ENCODE peak calls at places on chromosomes 12 and 14, in five cellular contexts. One of them, this sample, is unnamed.

GRCh38 chr12:71415336-71416231 is 24.0 kb upstream of the LGR5 start:
- DNase-seq in transverse colon: peak
- DNase-seq in K562: peak
- DNase-seq in Panc1: peak
- DNase-seq in HepG2: peak
- DNase-seq in this sample: no peak

GRCh38 chr12:115351513-115352077 is 667.6 kb upstream of the TBX3 start:
- DNase-seq in K562: no peak
- DNase-seq in transverse colon: no peak
- DNase-seq in Panc1: no peak
- DNase-seq in HepG2: no peak
- DNase-seq in this sample: no peak

GRCh38 chr14:26190644-26191043 is 407.2 kb downstream of the NOVA1 start:
- DNase-seq in transverse colon: no peak
- DNase-seq in Panc1: no peak
- DNase-seq in K562: no peak
- DNase-seq in HepG2: no peak
- DNase-seq in this sample: no peak

GRCh38 chr12:95966287-95966870 is 23.2 kb downstream of the AMDHD1 start:
- DNase-seq in K562: no peak
- DNase-seq in Panc1: no peak
- DNase-seq in transverse colon: no peak
- DNase-seq in HepG2: peak
- DNase-seq in this sample: no peak

GRCh38 chr12:120399531-120399930 is 30.6 kb upstream of the MSI1 start:
- DNase-seq in transverse colon: no peak
- DNase-seq in Panc1: no peak
- DNase-seq in K562: no peak
- DNase-seq in HepG2: no peak
- DNase-seq in this sample: no peak

GRCh38 chr14:22978873-22979671 is 3.3 kb downstream of the AJUBA start:
- DNase-seq in Panc1: no peak
- DNase-seq in transverse colon: no peak
- DNase-seq in K562: no peak
- DNase-seq in HepG2: no peak
- DNase-seq in this sample: no peak

GRCh38 chr14:32491413-32492016 is 162.4 kb downstream of the AKAP6 start:
- DNase-seq in K562: no peak
- DNase-seq in transverse colon: no peak
- DNase-seq in Panc1: no peak
- DNase-seq in HepG2: no peak
- DNase-seq in this sample: no peak

GRCh38 chr12:39617887-39618286 is 1.7 kb downstream of the ABCD2 start:
- DNase-seq in K562: no peak
- DNase-seq in transverse colon: no peak
- DNase-seq in HepG2: no peak
- DNase-seq in Panc1: no peak
- DNase-seq in this sample: no peak

GRCh38 chr12:10982244-10982643 is 4.5 kb downstream of the TAS2R50 start:
- DNase-seq in transverse colon: no peak
- DNase-seq in K562: no peak
- DNase-seq in HepG2: no peak
- DNase-seq in Panc1: no peak
- DNase-seq in this sample: no peak

GRCh38 chr12:30925607-30926242 is 823 bp upstream of the TSPAN11 start:
- DNase-seq in Panc1: no peak
- DNase-seq in HepG2: no peak
- DNase-seq in transverse colon: no peak
- DNase-seq in K562: no peak
- DNase-seq in this sample: no peak

GRCh38 chr12:121214171-121214777 is 4.3 kb downstream of the P2RX4 start:
- DNase-seq in HepG2: no peak
- DNase-seq in Panc1: no peak
- DNase-seq in transverse colon: no peak
- DNase-seq in K562: peak
- DNase-seq in this sample: no peak

GRCh38 chr12:55659486-55660385 is 23.0 kb downstream of the OR10P1 start:
- DNase-seq in K562: no peak
- DNase-seq in HepG2: peak
- DNase-seq in Panc1: no peak
- DNase-seq in transverse colon: peak
- DNase-seq in this sample: no peak

GRCh38 chr12:122106891-122107660 is 28.5 kb downstream of the MLXIP start:
- DNase-seq in K562: no peak
- DNase-seq in transverse colon: peak
- DNase-seq in Panc1: no peak
- DNase-seq in HepG2: no peak
- DNase-seq in this sample: no peak

GRCh38 chr12:44459569-44459968 is 416.5 kb downstream of the NELL2 start:
- DNase-seq in Panc1: no peak
- DNase-seq in K562: no peak
- DNase-seq in transverse colon: no peak
- DNase-seq in HepG2: no peak
- DNase-seq in this sample: no peak

GRCh38 chr12:124448241-124448954 is 119.0 kb downstream of the NCOR2 start:
- DNase-seq in Panc1: no peak
- DNase-seq in HepG2: no peak
- DNase-seq in K562: no peak
- DNase-seq in transverse colon: no peak
- DNase-seq in this sample: no peak

GRCh38 chr12:68447807-68448138 is 115.6 kb upstream of the MDM1 start:
- DNase-seq in transverse colon: no peak
- DNase-seq in HepG2: no peak
- DNase-seq in Panc1: no peak
- DNase-seq in K562: no peak
- DNase-seq in this sample: no peak

GRCh38 chr12:26246483-26247164 is 51.3 kb downstream of the SSPN start:
- DNase-seq in Panc1: no peak
- DNase-seq in HepG2: no peak
- DNase-seq in transverse colon: peak
- DNase-seq in K562: no peak
- DNase-seq in this sample: no peak

GRCh38 chr14:99698642-99699041 is 14.5 kb downstream of the CYP46A1 start:
- DNase-seq in transverse colon: no peak
- DNase-seq in HepG2: no peak
- DNase-seq in Panc1: no peak
- DNase-seq in K562: no peak
- DNase-seq in this sample: no peak

GRCh38 chr12:119669744-119670472 is 2.0 kb downstream of the PRKAB1 start:
- DNase-seq in Panc1: no peak
- DNase-seq in HepG2: peak
- DNase-seq in transverse colon: peak
- DNase-seq in K562: no peak
- DNase-seq in this sample: no peak

GRCh38 chr12:124828264-124829007 is 35.2 kb downstream of the SCARB1 start:
- DNase-seq in K562: no peak
- DNase-seq in Panc1: no peak
- DNase-seq in transverse colon: peak
- DNase-seq in HepG2: peak
- DNase-seq in this sample: no peak

GRCh38 chr12:119988440-119988787 is 622 bp upstream of the BICDL1 start:
- DNase-seq in K562: no peak
- DNase-seq in HepG2: no peak
- DNase-seq in transverse colon: no peak
- DNase-seq in Panc1: no peak
- DNase-seq in this sample: no peak

GRCh38 chr14:77303417-77304156 is 17.1 kb downstream of the POMT2 start:
- DNase-seq in Panc1: peak
- DNase-seq in K562: peak
- DNase-seq in HepG2: peak
- DNase-seq in transverse colon: no peak
- DNase-seq in this sample: no peak

GRCh38 chr12:118061011-118061875 is at the start of gene WSB2:
- DNase-seq in HepG2: no peak
- DNase-seq in K562: peak
- DNase-seq in Panc1: no peak
- DNase-seq in transverse colon: peak
- DNase-seq in this sample: peak

GRCh38 chr12:116065561-116065960 is 211.9 kb downstream of the MED13L start:
- DNase-seq in K562: no peak
- DNase-seq in transverse colon: no peak
- DNase-seq in Panc1: no peak
- DNase-seq in HepG2: no peak
- DNase-seq in this sample: no peak

GRCh38 chr12:64633940-64634337 is 23.6 kb downstream of the RASSF3 start:
- DNase-seq in K562: no peak
- DNase-seq in Panc1: peak
- DNase-seq in HepG2: peak
- DNase-seq in transverse colon: peak
- DNase-seq in this sample: no peak

GRCh38 chr12:12294215-12295005 is 27.6 kb upstream of the LRP6 start:
- DNase-seq in K562: no peak
- DNase-seq in transverse colon: no peak
- DNase-seq in HepG2: no peak
- DNase-seq in Panc1: no peak
- DNase-seq in this sample: no peak

GRCh38 chr12:105906545-105906944 is 232.2 kb downstream of the NUAK1 start:
- DNase-seq in transverse colon: no peak
- DNase-seq in Panc1: no peak
- DNase-seq in HepG2: no peak
- DNase-seq in K562: no peak
- DNase-seq in this sample: no peak

GRCh38 chr14:64801800-64802199 is 77.9 kb downstream of the SPTB start:
- DNase-seq in HepG2: peak
- DNase-seq in K562: peak
- DNase-seq in Panc1: no peak
- DNase-seq in transverse colon: no peak
- DNase-seq in this sample: no peak

GRCh38 chr12:39490500-39491276 is 47.8 kb upstream of the KIF21A start:
- DNase-seq in Panc1: no peak
- DNase-seq in HepG2: no peak
- DNase-seq in K562: no peak
- DNase-seq in transverse colon: no peak
- DNase-seq in this sample: no peak

GRCh38 chr12:61923152-61923551 is 337.1 kb upstream of the USP15 start:
- DNase-seq in HepG2: no peak
- DNase-seq in transverse colon: no peak
- DNase-seq in K562: no peak
- DNase-seq in Panc1: no peak
- DNase-seq in this sample: no peak

DNA sequence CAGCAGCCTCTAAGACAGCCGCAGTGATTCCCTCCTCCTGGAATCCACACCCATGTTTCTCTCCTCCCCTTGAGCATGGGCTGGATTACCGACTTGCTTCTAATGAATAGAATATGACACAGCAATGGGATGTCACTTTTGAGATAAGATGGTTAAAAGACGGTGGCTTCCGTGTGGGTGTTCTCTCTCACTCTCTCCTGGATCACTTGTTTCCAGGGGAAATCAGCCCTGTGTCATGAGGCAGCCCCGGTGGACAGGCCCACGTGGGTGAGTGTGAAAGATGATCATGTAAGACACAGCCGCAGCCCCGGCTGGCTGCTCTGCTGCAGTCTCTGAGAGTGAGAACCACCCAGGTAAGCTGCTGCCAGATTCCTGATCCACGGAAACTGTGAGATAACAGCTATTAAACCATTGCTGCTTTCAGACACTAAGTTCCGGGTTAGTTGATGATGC is 10.7 kb downstream of the MOAP1 start:
- DNase-seq in HepG2: no peak
- DNase-seq in K562: peak
- DNase-seq in transverse colon: no peak
- DNase-seq in Panc1: no peak
- DNase-seq in this sample: no peak
- TF ChIP-seq POLR2AphosphoS5 in HepG2: no peak
- TF ChIP-seq POLR2AphosphoS5 in K562: no peak
- TF ChIP-seq POLR2AphosphoS5 in transverse colon: no peak
- TF ChIP-seq POLR2AphosphoS5 in Panc1: no peak
- TF ChIP-seq POLR2AphosphoS5 in this sample: no peak

GRCh38 chr12:128449146-128449894 is 182.3 kb downstream of the TMEM132C start:
- DNase-seq in transverse colon: no peak
- DNase-seq in K562: no peak
- DNase-seq in Panc1: no peak
- DNase-seq in HepG2: no peak
- DNase-seq in this sample: no peak
- TF ChIP-seq POLR2AphosphoS5 in transverse colon: no peak
- TF ChIP-seq POLR2AphosphoS5 in K562: no peak
- TF ChIP-seq POLR2AphosphoS5 in Panc1: no peak
- TF ChIP-seq POLR2AphosphoS5 in HepG2: no peak
- TF ChIP-seq POLR2AphosphoS5 in this sample: no peak

DNA sequence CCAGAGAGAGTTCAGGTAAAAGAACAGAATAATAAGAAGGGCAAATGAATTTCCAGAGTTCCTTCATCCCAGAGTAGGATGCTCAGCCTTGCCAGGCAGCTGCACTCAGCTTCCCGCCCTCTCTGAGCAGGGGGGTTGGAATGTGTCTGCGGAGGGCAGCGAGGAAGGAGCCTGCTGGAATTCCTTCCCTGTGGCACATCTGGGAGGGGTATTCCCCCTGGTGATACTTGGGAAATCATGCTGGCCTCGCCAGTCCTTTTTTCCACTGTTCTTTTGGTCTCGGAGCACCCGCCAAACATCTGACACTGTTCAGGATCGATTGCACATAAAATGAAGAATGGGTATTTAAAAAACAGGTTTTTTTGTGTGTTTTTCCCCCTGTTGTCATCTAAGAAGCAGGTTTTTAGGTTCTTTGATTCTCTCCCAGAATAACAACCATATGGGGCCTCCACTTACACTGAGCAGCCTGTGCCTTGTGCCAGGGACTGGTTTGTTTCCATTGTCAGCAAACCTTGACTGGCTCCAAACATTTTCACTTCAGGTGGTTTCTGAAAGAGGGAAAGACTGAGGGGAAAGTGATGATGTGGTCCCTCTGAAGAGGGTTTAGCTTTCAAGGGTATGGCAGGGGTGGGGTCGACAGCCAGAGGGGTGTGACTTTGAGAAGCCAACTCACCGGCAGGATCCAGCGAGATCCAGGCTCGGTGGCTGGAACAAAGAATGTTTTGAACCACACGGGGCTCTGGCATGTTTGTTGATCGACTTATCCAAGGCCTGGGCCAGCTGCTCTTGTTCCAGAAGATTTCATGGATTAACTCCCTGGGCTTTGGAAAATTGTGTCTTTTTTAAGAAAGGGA is 215.1 kb downstream of the CACNA1C start:
- DNase-seq in HepG2: no peak
- DNase-seq in Panc1: no peak
- DNase-seq in K562: no peak
- DNase-seq in transverse colon: no peak
- DNase-seq in this sample: no peak
- TF ChIP-seq POLR2AphosphoS5 in HepG2: no peak
- TF ChIP-seq POLR2AphosphoS5 in Panc1: no peak
- TF ChIP-seq POLR2AphosphoS5 in K562: no peak
- TF ChIP-seq POLR2AphosphoS5 in transverse colon: peak
- TF ChIP-seq POLR2AphosphoS5 in this sample: no peak

GRCh38 chr12:6069452-6070093 is 54.9 kb downstream of the VWF start:
- DNase-seq in HepG2: no peak
- DNase-seq in transverse colon: no peak
- DNase-seq in K562: peak
- DNase-seq in Panc1: no peak
- DNase-seq in this sample: no peak

GRCh38 chr12:6074394-6074793 is 50.1 kb downstream of the VWF start:
- DNase-seq in Panc1: no peak
- DNase-seq in K562: no peak
- DNase-seq in transverse colon: no peak
- DNase-seq in HepG2: no peak
- DNase-seq in this sample: no peak

GRCh38 chr12:6073426-6073825 is 51.0 kb downstream of the VWF start:
- DNase-seq in Panc1: no peak
- DNase-seq in K562: no peak
- DNase-seq in HepG2: peak
- DNase-seq in transverse colon: no peak
- DNase-seq in this sample: no peak

GRCh38 chr12:6070472-6071257 is 53.8 kb downstream of the VWF start:
- DNase-seq in K562: no peak
- DNase-seq in transverse colon: no peak
- DNase-seq in HepG2: peak
- DNase-seq in Panc1: no peak
- DNase-seq in this sample: no peak

GRCh38 chr12:6072302-6072752 is 52.1 kb downstream of the VWF start:
- DNase-seq in HepG2: peak
- DNase-seq in Panc1: no peak
- DNase-seq in transverse colon: no peak
- DNase-seq in K562: no peak
- DNase-seq in this sample: no peak
- TF ChIP-seq POLR2AphosphoS5 in HepG2: no peak
- TF ChIP-seq POLR2AphosphoS5 in Panc1: no peak
- TF ChIP-seq POLR2AphosphoS5 in transverse colon: no peak
- TF ChIP-seq POLR2AphosphoS5 in K562: no peak
- TF ChIP-seq POLR2AphosphoS5 in this sample: no peak